ENCODE peak calls at places on chromosomes 7 and 10, in eight cellular contexts. U is HAP-1, F is adrenal gland, N is mesendoderm, W is Caco-2, V is MM.1S, Z is heart right ventricle, G is astrocyte. E is an unnamed sample.

GRCh38 chr7:134767567-134768168 is 11.8 kb upstream of the CALD1 start:
- DNase-seq in F (no peak), N (no peak), U (no peak), Z (no peak), G (no peak), W (no peak), V (no peak), E (no peak)

GRCh38 chr10:69042417-69042816 is 45.5 kb upstream of the SRGN start:
- DNase-seq in V (no peak), W (no peak), U (no peak), N (no peak), Z (no peak), G (no peak), F (no peak), E (no peak)

GRCh38 chr10:283916-284356 is 148.7 kb downstream of the ZMYND11 start:
- DNase-seq in Z (no peak), U (no peak), N (no peak), V (peak; percentile 45), G (no peak), F (no peak), W (no peak), E (no peak)

GRCh38 chr7:69738396-69738889 is 140.2 kb downstream of the AUTS2 start:
- DNase-seq in V (peak; percentile 59), Z (no peak), U (peak; percentile 93), G (peak; percentile 71), W (no peak), N (peak; percentile 51), F (no peak), E (no peak)

GRCh38 chr7:91596287-91596686 is 284.2 kb downstream of the MTERF1 start:
- DNase-seq in W (no peak), N (peak; percentile 22), F (no peak), G (no peak), V (no peak), Z (no peak), U (no peak), E (no peak)

GRCh38 chr7:27364344-27364758 is 121.7 kb downstream of the EVX1 start:
- DNase-seq in W (no peak), Z (peak; percentile 52), F (peak; percentile 48), G (peak; percentile 34), U (no peak), N (no peak), V (no peak), E (no peak)

GRCh38 chr7:123749537-123749857 is 694 bp upstream of the WASL start:
- DNase-seq in N (no peak), W (no peak), V (no peak), F (no peak), G (peak; percentile 52), Z (peak; percentile 15), U (no peak), E (no peak)

GRCh38 chr7:95772298-95772770 is at the start of gene DYNC1I1:
- DNase-seq in Z (peak; percentile 84), V (peak; percentile 81), W (peak; percentile 64), U (peak; percentile 58), G (peak; percentile 42), N (peak; percentile 85), F (peak; percentile 78), E (peak; percentile 79)

GRCh38 chr7:69564454-69565417 is 33.5 kb upstream of the AUTS2 start:
- DNase-seq in V (no peak), N (no peak), F (peak; percentile 71), U (no peak), Z (no peak), G (peak; percentile 36), W (no peak), E (no peak)

GRCh38 chr7:141558544-141559183 is 7.5 kb downstream of the AGK start:
- DNase-seq in F (no peak), V (peak; percentile 94), U (no peak), N (no peak), Z (no peak), G (peak; percentile 76), W (no peak), E (no peak)

GRCh38 chr7:23206511-23206867 is 24.6 kb downstream of the NUP42 start:
- DNase-seq in W (no peak), N (no peak), G (no peak), Z (no peak), U (no peak), F (no peak), V (no peak), E (no peak)

GRCh38 chr7:155373359-155374273 is 75.9 kb downstream of the INSIG1 start:
- DNase-seq in U (no peak), N (peak; percentile 59), F (no peak), G (no peak), W (no peak), Z (no peak), V (no peak), E (no peak)

GRCh38 chr10:119762805-119763798 is 37.3 kb downstream of the INPP5F start:
- DNase-seq in N (no peak), Z (no peak), V (no peak), G (peak; percentile 55), F (no peak), W (no peak), U (no peak), E (no peak)

GRCh38 chr10:48287417-48288391 is 13.2 kb upstream of the FRMPD2 start:
- DNase-seq in W (no peak), G (no peak), Z (peak; percentile 52), F (peak; percentile 54), U (no peak), V (no peak), N (no peak), E (no peak)

GRCh38 chr10:77301305-77301730 is 336.3 kb downstream of the KCNMA1 start:
- DNase-seq in V (no peak), Z (no peak), N (no peak), G (peak; percentile 73), U (no peak), F (no peak), W (no peak), E (peak; percentile 71)

GRCh38 chr7:70376561-70377031 is 755.3 kb upstream of the GALNT17 start:
- DNase-seq in U (no peak), G (no peak), F (no peak), V (no peak), W (no peak), N (peak; percentile 76), Z (no peak), E (no peak)

GRCh38 chr10:52895066-52895465 is 122.5 kb upstream of the MBL2 start:
- DNase-seq in G (no peak), F (no peak), V (no peak), Z (no peak), N (no peak), U (no peak), W (no peak), E (no peak)

GRCh38 chr7:105806592-105807266 is 69.7 kb downstream of the ATXN7L1 start:
- DNase-seq in F (peak; percentile 83), W (no peak), N (no peak), Z (no peak), V (no peak), G (peak; percentile 62), U (no peak), E (peak; percentile 58)

GRCh38 chr7:135974667-135975066 is 2.5 kb downstream of the MTPN start:
- DNase-seq in N (no peak), Z (no peak), V (peak; percentile 38), G (no peak), F (no peak), W (no peak), U (no peak), E (no peak)

GRCh38 chr10:14683246-14683645 is 91.5 kb downstream of the FAM107B start:
- DNase-seq in N (no peak), Z (no peak), G (no peak), F (no peak), U (no peak), V (no peak), W (no peak), E (no peak)

GRCh38 chr10:28302012-28302667 is 724 bp downstream of the MPP7 start:
- DNase-seq in U (peak; percentile 53), F (no peak), N (peak; percentile 35), Z (no peak), V (no peak), W (peak; percentile 61), G (no peak), E (no peak)

GRCh38 chr7:148916186-148916585 is 32.1 kb upstream of the EZH2 start:
- DNase-seq in Z (no peak), F (no peak), V (no peak), U (peak; percentile 20), N (no peak), W (no peak), G (peak; percentile 88), E (no peak)

GRCh38 chr10:132725202-132725601 is 60.7 kb downstream of the NKX6-2 start:
- DNase-seq in W (no peak), Z (no peak), U (no peak), F (no peak), N (no peak), G (no peak), V (no peak), E (no peak)

GRCh38 chr10:128626397-128627060 is 500.3 kb upstream of the MKI67 start:
- DNase-seq in U (no peak), G (no peak), Z (no peak), N (peak; percentile 92), V (no peak), F (no peak), W (no peak), E (no peak)

GRCh38 chr10:3452683-3453388 is 280.3 kb upstream of the PITRM1 start:
- DNase-seq in W (no peak), G (peak; percentile 88), Z (no peak), F (no peak), N (peak; percentile 86), U (no peak), V (no peak), E (peak; percentile 94)

GRCh38 chr10:86773486-86773885 is 17.1 kb downstream of the BMPR1A start:
- DNase-seq in G (no peak), U (no peak), Z (no peak), W (no peak), F (no peak), N (no peak), V (no peak), E (no peak)
- H3K4me1 ChIP-seq in G (peaks cover 9% of the 10 kb centered on the region), U (peaks cover 31% of the 10 kb centered on the region), Z (peaks cover 56% of the 10 kb centered on the region), W (peaks cover 6% of the 10 kb centered on the region), F (peaks cover 11% of the 10 kb centered on the region), N (peaks cover 15% of the 10 kb centered on the region), V (peaks cover 11% of the 10 kb centered on the region), E (peaks cover 19% of the 10 kb centered on the region)

GRCh38 chr10:125149278-125150047 is 10.9 kb downstream of the CTBP2 start:
- DNase-seq in N (no peak), W (no peak), F (peak; percentile 90), U (peak; percentile 63), G (peak; percentile 68), V (no peak), Z (peak; percentile 54), E (peak; percentile 65)
- H3K4me1 ChIP-seq in N (peaks cover 50% of the 10 kb centered on the region), W (peaks cover 11% of the 10 kb centered on the region), F (peaks cover 53% of the 10 kb centered on the region), U (peaks cover 54% of the 10 kb centered on the region), G (peaks cover 64% of the 10 kb centered on the region), V (no peaks in the 10 kb centered on the region), Z (peaks cover 89% of the 10 kb centered on the region), E (peaks cover 55% of the 10 kb centered on the region)

DNA sequence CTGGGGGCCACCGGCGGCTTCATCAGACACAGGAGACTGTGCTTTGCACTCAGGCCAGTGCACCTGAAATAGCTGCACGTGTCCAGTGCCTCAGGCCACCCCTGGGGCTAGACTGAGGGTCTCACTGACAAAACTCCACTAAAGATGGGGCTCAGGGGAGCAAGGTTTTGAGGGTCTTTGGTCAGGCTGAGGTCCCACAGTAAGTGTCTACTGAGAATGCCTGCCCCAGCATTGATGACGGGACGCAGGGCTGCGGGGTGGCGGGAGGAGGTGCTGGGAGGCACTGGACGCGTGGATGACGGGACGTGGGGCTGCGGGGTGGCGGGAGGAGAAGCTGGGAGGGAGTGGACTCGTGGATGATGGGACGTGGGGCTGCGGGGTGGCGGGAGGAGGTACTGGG is 6.6 kb downstream of the FOXL3 start:
- DNase-seq in W (no peak), G (no peak), U (no peak), V (no peak), F (no peak), N (no peak), Z (no peak), E (no peak)
- H3K4me1 ChIP-seq in W (peaks cover 27% of the 10 kb centered on the region), G (no peaks in the 10 kb centered on the region), U (no peaks in the 10 kb centered on the region), V (no peaks in the 10 kb centered on the region), F (no peaks in the 10 kb centered on the region), N (no peaks in the 10 kb centered on the region), Z (no peaks in the 10 kb centered on the region), E (no peaks in the 10 kb centered on the region)

GRCh38 chr10:71998119-71998839 is 34.1 kb downstream of the CHST3 start:
- DNase-seq in U (no peak), G (no peak), F (peak; percentile 95), N (no peak), V (no peak), W (no peak), Z (peak; percentile 65), E (no peak)
- H3K4me1 ChIP-seq in U (peaks cover 6% of the 10 kb centered on the region), G (peaks cover 27% of the 10 kb centered on the region), F (peaks cover 55% of the 10 kb centered on the region), N (peaks cover 7% of the 10 kb centered on the region), V (no peaks in the 10 kb centered on the region), W (no peaks in the 10 kb centered on the region), Z (peaks cover 74% of the 10 kb centered on the region), E (peaks cover 46% of the 10 kb centered on the region)

E was measured in SJSA1.